ENCODE peak calls at places on chromosomes 16 and 17, in eight cellular contexts. D is astrocyte of the spinal cord, Y is ovary, F is body of pancreas, T is esophagus squamous epithelium, S is nephron progenitor cell, U is cardiac muscle cell, R is sigmoid colon. G is an unnamed sample.

GRCh38 chr17:82902972-82903874 is 63.4 kb upstream of the ZNF750 start:
- DNase-seq in D (no peak), Y (no peak), F (no peak), T (no peak), S (no peak), U (no peak), R (no peak), G (no peak)

GRCh38 chr17:27609606-27610303 is 21.2 kb upstream of the LGALS9 start:
- DNase-seq in D (peak), Y (peak), F (peak), T (no peak), S (peak), U (peak), R (no peak), G (no peak)

GRCh38 chr17:51402881-51403280 is 142.5 kb downstream of the UTP18 start:
- DNase-seq in D (no peak), Y (no peak), F (no peak), T (no peak), S (no peak), U (no peak), R (no peak), G (no peak)

GRCh38 chr17:27559996-27560481 is 70.9 kb upstream of the LGALS9 start:
- DNase-seq in D (peak), Y (peak), F (peak), T (no peak), S (no peak), U (peak), R (peak), G (no peak)

GRCh38 chr16:24117680-24118079 is 138.5 kb upstream of the CACNG3 start:
- DNase-seq in D (no peak), Y (no peak), F (no peak), T (no peak), S (no peak), U (no peak), R (peak), G (no peak)

GRCh38 chr17:2695961-2696760 is 15.4 kb downstream of the CLUH start:
- DNase-seq in D (no peak), Y (no peak), F (peak), T (no peak), S (no peak), U (no peak), R (peak), G (no peak)

GRCh38 chr17:76872221-76872873 is 4.1 kb downstream of the MGAT5B start:
- DNase-seq in D (peak), Y (no peak), F (no peak), T (no peak), S (no peak), U (peak), R (no peak), G (no peak)

GRCh38 chr16:16095646-16096045 is 127.6 kb downstream of the ABCC6 start:
- DNase-seq in D (no peak), Y (no peak), F (no peak), T (no peak), S (no peak), U (no peak), R (no peak), G (no peak)

GRCh38 chr16:5870886-5871715 is 773.5 kb upstream of the EEF2KMT start:
- DNase-seq in D (no peak), Y (no peak), F (no peak), T (no peak), S (no peak), U (no peak), R (no peak), G (no peak)

GRCh38 chr16:73713817-73714495 is 582.7 kb upstream of the PSMD7 start:
- DNase-seq in D (peak), Y (no peak), F (no peak), T (no peak), S (peak), U (peak), R (no peak), G (no peak)

GRCh38 chr16:3645504-3646347 is 8.8 kb upstream of the DNASE1 start:
- DNase-seq in D (peak), Y (no peak), F (no peak), T (no peak), S (peak), U (peak), R (peak), G (no peak)

GRCh38 chr16:49158029-49158642 is 123.5 kb downstream of the CBLN1 start:
- DNase-seq in D (peak), Y (no peak), F (no peak), T (no peak), S (peak), U (no peak), R (no peak), G (no peak)

GRCh38 chr17:50273654-50274040 is 619 bp upstream of the TMEM92 start:
- DNase-seq in D (no peak), Y (peak), F (no peak), T (no peak), S (no peak), U (no peak), R (no peak), G (no peak)

GRCh38 chr17:2871720-2872119 is 75.5 kb downstream of the RAP1GAP2 start:
- DNase-seq in D (no peak), Y (no peak), F (no peak), T (no peak), S (no peak), U (no peak), R (no peak), G (no peak)

GRCh38 chr17:80647746-80648145 is 103.1 kb downstream of the RPTOR start:
- DNase-seq in D (peak), Y (no peak), F (no peak), T (no peak), S (no peak), U (peak), R (no peak), G (no peak)

GRCh38 chr17:66341462-66341861 is 39.0 kb downstream of the PRKCA start:
- DNase-seq in D (no peak), Y (no peak), F (no peak), T (no peak), S (no peak), U (no peak), R (no peak), G (no peak)

GRCh38 chr17:77882481-77883212 is 75.9 kb upstream of the TNRC6C start:
- DNase-seq in D (peak), Y (no peak), F (peak), T (no peak), S (no peak), U (peak), R (peak), G (peak)

GRCh38 chr17:71337903-71338302 is 782.9 kb upstream of the SOX9 start:
- DNase-seq in D (peak), Y (no peak), F (no peak), T (no peak), S (no peak), U (peak), R (no peak), G (no peak)

GRCh38 chr16:89565256-89565505 is 4.7 kb downstream of the RPL13 start:
- DNase-seq in D (no peak), Y (no peak), F (no peak), T (no peak), S (no peak), U (no peak), R (no peak), G (no peak)

GRCh38 chr16:48487287-48487686 is 102.1 kb upstream of the SIAH1 start:
- DNase-seq in D (no peak), Y (no peak), F (no peak), T (no peak), S (no peak), U (peak), R (no peak), G (no peak)

GRCh38 chr17:33436321-33436720 is 143.2 kb upstream of the ASIC2 start:
- DNase-seq in D (peak), Y (no peak), F (no peak), T (no peak), S (no peak), U (peak), R (no peak), G (no peak)

GRCh38 chr17:33435716-33436301 is 142.7 kb upstream of the ASIC2 start:
- DNase-seq in D (peak), Y (no peak), F (no peak), T (no peak), S (no peak), U (peak), R (no peak), G (no peak)

GRCh38 chr17:33438136-33438535 is 145.0 kb upstream of the ASIC2 start:
- DNase-seq in D (no peak), Y (no peak), F (no peak), T (no peak), S (no peak), U (peak), R (no peak), G (no peak)

GRCh38 chr17:33434841-33435240 is 141.7 kb upstream of the ASIC2 start:
- DNase-seq in D (no peak), Y (no peak), F (no peak), T (no peak), S (no peak), U (no peak), R (no peak), G (no peak)

GRCh38 chr17:33438578-33438977 is 145.5 kb upstream of the ASIC2 start:
- DNase-seq in D (no peak), Y (no peak), F (no peak), T (no peak), S (no peak), U (no peak), R (no peak), G (no peak)
- TF ChIP-seq CTCF in D (no peak), Y (no peak), F (no peak), T (no peak), S (no peak), U (no peak), R (no peak), G (no peak)

GRCh38 chr16:85049864-85050263 is 22.3 kb downstream of the KIAA0513 start:
- DNase-seq in D (no peak), Y (no peak), F (no peak), T (no peak), S (no peak), U (no peak), R (no peak), G (no peak)
- TF ChIP-seq CTCF in D (no peak), Y (no peak), F (no peak), T (no peak), S (no peak), U (no peak), R (no peak), G (no peak)

DNA sequence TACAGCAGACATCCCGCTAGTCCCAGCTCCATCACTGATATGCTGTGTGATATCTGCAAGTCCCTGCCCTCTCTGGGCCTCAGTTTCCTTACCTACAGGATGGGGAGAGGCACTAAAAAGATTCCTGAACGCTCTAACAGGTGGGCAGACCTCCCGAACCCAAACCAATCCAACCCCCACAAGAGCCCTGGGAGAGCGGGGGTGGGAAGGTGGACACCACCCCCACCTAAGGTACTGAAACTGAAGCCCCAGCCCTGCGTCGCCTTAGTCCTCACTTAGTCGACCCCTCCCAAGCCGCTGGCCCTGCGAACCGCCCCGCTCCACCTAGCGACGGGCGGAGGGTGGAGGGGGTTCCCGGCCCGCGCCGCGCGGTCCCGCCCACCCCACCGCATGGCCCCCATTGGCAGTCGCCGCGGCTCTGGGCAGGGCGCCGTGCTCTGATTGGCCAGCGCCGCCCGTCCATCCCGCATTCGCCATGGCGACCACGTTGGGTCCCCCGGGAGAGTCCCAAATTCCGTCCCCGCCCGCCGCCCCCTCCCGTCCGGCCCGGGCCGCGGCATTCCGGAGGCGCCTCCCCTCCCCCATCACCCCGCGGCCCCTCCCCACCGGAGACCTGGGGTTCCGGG is 578 bp downstream of the CCDC102A start:
- DNase-seq in D (peak), Y (peak), F (peak), T (no peak), S (peak), U (peak), R (peak), G (peak)
- TF ChIP-seq CTCF in D (no peak), Y (peak), F (peak), T (no peak), S (no peak), U (peak), R (no peak), G (no peak)

DNA sequence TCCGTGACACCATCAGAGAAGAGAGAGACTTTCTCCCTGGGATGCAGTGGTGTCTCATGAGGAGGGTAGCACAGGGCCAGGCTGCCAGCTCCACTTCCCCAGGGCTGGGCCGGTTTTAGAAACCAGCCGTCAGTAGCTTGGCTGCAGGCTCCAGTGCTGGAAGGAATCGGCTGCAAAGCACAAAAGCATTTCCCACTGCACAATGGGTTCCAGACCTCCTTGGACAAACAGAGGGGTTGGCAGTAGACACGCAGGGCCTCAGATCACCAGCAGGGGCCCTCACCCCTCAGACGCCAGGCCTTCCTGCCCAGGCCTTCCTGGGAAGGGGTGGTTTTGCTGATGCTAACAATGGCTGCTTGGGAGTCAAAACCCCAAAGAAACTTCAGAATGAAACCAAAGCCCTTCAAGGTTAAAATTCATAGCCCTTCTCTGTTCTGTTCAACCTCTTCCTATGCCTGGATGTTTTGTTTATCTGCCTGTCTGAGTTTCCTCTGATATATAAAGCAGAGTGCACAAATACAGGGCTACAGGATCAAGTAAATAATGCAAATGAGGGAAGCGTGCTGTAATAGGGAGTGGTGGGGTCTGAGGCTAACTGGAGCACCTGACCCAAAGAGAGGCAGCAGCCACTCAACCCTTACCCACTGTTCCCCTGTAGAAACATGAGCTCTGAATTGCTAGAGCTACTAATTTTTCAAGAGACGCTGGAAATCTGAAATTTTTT is 26.2 kb downstream of the TEKT5 start:
- DNase-seq in D (peak), Y (no peak), F (peak), T (no peak), S (peak), U (peak), R (no peak), G (no peak)
- TF ChIP-seq CTCF in D (peak), Y (no peak), F (peak), T (no peak), S (peak), U (peak), R (no peak), G (peak)

DNA sequence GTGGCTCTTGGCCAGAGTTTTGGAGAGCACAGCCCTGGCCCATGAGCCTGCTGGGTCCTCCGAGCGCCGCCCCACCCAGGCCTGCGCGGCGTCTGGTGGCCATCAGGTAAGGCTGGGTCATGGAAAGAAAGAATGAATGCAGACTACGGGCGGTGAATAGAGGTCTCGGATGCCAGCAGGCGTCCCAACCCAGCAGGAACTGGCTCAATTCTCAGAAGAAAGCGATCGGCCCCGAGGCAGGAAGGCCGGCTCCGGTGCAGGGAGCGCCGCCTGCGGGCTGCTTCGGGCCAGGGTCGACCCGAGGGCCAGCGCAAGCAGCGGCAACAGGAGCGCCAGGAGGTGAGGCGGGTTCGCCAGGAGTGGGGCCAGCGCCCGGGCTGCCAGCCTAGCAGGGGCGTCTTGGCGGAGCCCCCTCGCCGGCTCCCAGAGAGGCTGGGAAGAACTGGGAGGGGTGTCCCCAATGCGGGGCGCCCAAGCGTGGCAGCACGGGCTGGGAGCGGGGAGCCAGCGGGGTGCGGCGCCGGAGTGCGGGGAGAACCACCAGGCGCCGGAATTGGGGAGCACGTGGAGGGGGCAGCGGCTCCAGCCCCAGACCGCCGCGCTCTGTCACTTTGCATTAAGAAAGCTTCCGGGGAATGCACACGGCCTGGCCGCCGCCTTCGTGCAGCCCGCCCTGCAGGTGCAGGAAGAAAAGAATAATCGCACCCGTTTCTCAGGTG is 7.1 kb upstream of the TMC5 start:
- DNase-seq in D (no peak), Y (no peak), F (peak), T (no peak), S (peak), U (peak), R (no peak), G (no peak)
- TF ChIP-seq CTCF in D (peak), Y (no peak), F (peak), T (no peak), S (peak), U (peak), R (peak), G (no peak)

G was measured in natural killer cell.